ENCODE peak calls at places on chromosome 19, in five cellular contexts. Q, B, Z, D and G are unnamed samples.

GRCh38 chr19:52336976-52337375 is 933 bp downstream of the ZNF610 start:
- DNase-seq in Q (no peak), B (no peak), Z (no peak), D (no peak), G (no peak)

GRCh38 chr19:2815191-2815614 is 4.5 kb upstream of the ZNF554 start:
- DNase-seq in Q (no peak), B (no peak), Z (no peak), D (no peak), G (no peak)

GRCh38 chr19:3459965-3460582 is 20.3 kb downstream of the SMIM24 start:
- DNase-seq in Q (no peak), B (no peak), Z (no peak), D (no peak), G (no peak)

GRCh38 chr19:954672-955494 is 29.0 kb downstream of the ARID3A start:
- DNase-seq in Q (no peak), B (no peak), Z (no peak), D (no peak), G (no peak)

GRCh38 chr19:5985098-5985783 is 7.3 kb upstream of the RANBP3 start:
- DNase-seq in Q (no peak), B (peak), Z (no peak), D (no peak), G (no peak)

GRCh38 chr19:1266116-1266817 is 2.9 kb upstream of the CIRBP start:
- DNase-seq in Q (peak), B (peak), Z (peak), D (peak), G (peak)

GRCh38 chr19:15737722-15738121 is at the start of gene OR10H3:
- DNase-seq in Q (no peak), B (no peak), Z (no peak), D (no peak), G (no peak)

GRCh38 chr19:27765912-27766725 is 1446.8 kb downstream of the UQCRFS1 start:
- DNase-seq in Q (no peak), B (no peak), Z (no peak), D (no peak), G (no peak)

GRCh38 chr19:41426952-41427646 is at the start of gene B3GNT8:
- DNase-seq in Q (no peak), B (peak), Z (peak), D (no peak), G (peak)

GRCh38 chr19:7766535-7766934 is 3.5 kb downstream of the CLEC4M start:
- DNase-seq in Q (no peak), B (no peak), Z (no peak), D (no peak), G (no peak)

GRCh38 chr19:22882797-22883196 is 50.7 kb downstream of the ZNF723 start:
- DNase-seq in Q (no peak), B (peak), Z (no peak), D (no peak), G (no peak)

GRCh38 chr19:10686193-10686592 is 15.0 kb upstream of the QTRT1 start:
- DNase-seq in Q (no peak), B (no peak), Z (no peak), D (no peak), G (no peak)

GRCh38 chr19:7152568-7152967 is 83.1 kb downstream of the ZNF557 start:
- DNase-seq in Q (no peak), B (no peak), Z (no peak), D (no peak), G (no peak)

GRCh38 chr19:44741841-44742352 is 6.6 kb upstream of the BCL3 start:
- DNase-seq in Q (peak), B (peak), Z (peak), D (no peak), G (no peak)

GRCh38 chr19:18051887-18052286 is 34.8 kb downstream of the IL12RB1 start:
- DNase-seq in Q (no peak), B (no peak), Z (peak), D (no peak), G (no peak)

GRCh38 chr19:17490411-17490810 is 20.1 kb downstream of the SLC27A1 start:
- DNase-seq in Q (no peak), B (no peak), Z (no peak), D (no peak), G (no peak)

GRCh38 chr19:16021796-16022195 is 54.5 kb upstream of the TPM4 start:
- DNase-seq in Q (no peak), B (no peak), Z (no peak), D (no peak), G (no peak)

GRCh38 chr19:3227054-3227626 is 2.7 kb downstream of the CELF5 start:
- DNase-seq in Q (no peak), B (no peak), Z (no peak), D (no peak), G (no peak)

GRCh38 chr19:39237200-39238184 is 7.3 kb downstream of the IFNL3 start:
- DNase-seq in Q (no peak), B (no peak), Z (no peak), D (peak), G (peak)

GRCh38 chr19:15534957-15535864 is 26.9 kb downstream of the CYP4F22 start:
- DNase-seq in Q (no peak), B (no peak), Z (no peak), D (no peak), G (peak)